ENCODE peak calls at places on chromosomes 3 and 15, in seven cellular contexts. One of them, this sample, is unnamed.

GRCh38 chr3:48018841-48019240 is 2.6 kb upstream of the MAP4 start:
- DNase-seq in uterus: no peak
- DNase-seq in CD4-positive, CD25-positive, alpha-beta regulatory T cell: no peak
- DNase-seq in PC-3: peak
- DNase-seq in OCI-LY7: no peak
- DNase-seq in Karpas-422: no peak
- DNase-seq in CD8-positive, alpha-beta memory T cell: no peak
- DNase-seq in this sample: peak

GRCh38 chr3:155179966-155180757 is 100.0 kb downstream of the MME start:
- DNase-seq in OCI-LY7: no peak
- DNase-seq in uterus: no peak
- DNase-seq in PC-3: no peak
- DNase-seq in CD8-positive, alpha-beta memory T cell: no peak
- DNase-seq in Karpas-422: no peak
- DNase-seq in CD4-positive, CD25-positive, alpha-beta regulatory T cell: no peak
- DNase-seq in this sample: no peak

GRCh38 chr15:40358492-40359353 is 704 bp downstream of the DISP2 start:
- DNase-seq in CD8-positive, alpha-beta memory T cell: peak
- DNase-seq in uterus: no peak
- DNase-seq in CD4-positive, CD25-positive, alpha-beta regulatory T cell: no peak
- DNase-seq in PC-3: peak
- DNase-seq in OCI-LY7: peak
- DNase-seq in Karpas-422: peak
- DNase-seq in this sample: no peak

GRCh38 chr15:92666780-92667179 is 11.2 kb upstream of the FAM174B start:
- DNase-seq in CD4-positive, CD25-positive, alpha-beta regulatory T cell: no peak
- DNase-seq in Karpas-422: no peak
- DNase-seq in CD8-positive, alpha-beta memory T cell: no peak
- DNase-seq in uterus: no peak
- DNase-seq in PC-3: no peak
- DNase-seq in OCI-LY7: no peak
- DNase-seq in this sample: no peak

GRCh38 chr15:45646220-45646619 is 11.4 kb downstream of the SQOR start:
- DNase-seq in Karpas-422: no peak
- DNase-seq in PC-3: peak
- DNase-seq in uterus: no peak
- DNase-seq in CD8-positive, alpha-beta memory T cell: no peak
- DNase-seq in CD4-positive, CD25-positive, alpha-beta regulatory T cell: no peak
- DNase-seq in OCI-LY7: no peak
- DNase-seq in this sample: no peak

GRCh38 chr3:189688296-189688695 is 57.1 kb downstream of the TP63 start:
- DNase-seq in uterus: no peak
- DNase-seq in PC-3: no peak
- DNase-seq in Karpas-422: no peak
- DNase-seq in CD8-positive, alpha-beta memory T cell: no peak
- DNase-seq in OCI-LY7: no peak
- DNase-seq in CD4-positive, CD25-positive, alpha-beta regulatory T cell: no peak
- DNase-seq in this sample: no peak

GRCh38 chr15:69568621-69569020 is 116.0 kb downstream of the RPLP1 start:
- DNase-seq in CD8-positive, alpha-beta memory T cell: no peak
- DNase-seq in CD4-positive, CD25-positive, alpha-beta regulatory T cell: no peak
- DNase-seq in PC-3: no peak
- DNase-seq in OCI-LY7: no peak
- DNase-seq in uterus: no peak
- DNase-seq in Karpas-422: no peak
- DNase-seq in this sample: no peak

GRCh38 chr3:188037116-188037718 is 116.7 kb upstream of the LPP start:
- DNase-seq in uterus: no peak
- DNase-seq in PC-3: peak
- DNase-seq in Karpas-422: no peak
- DNase-seq in CD8-positive, alpha-beta memory T cell: no peak
- DNase-seq in CD4-positive, CD25-positive, alpha-beta regulatory T cell: no peak
- DNase-seq in OCI-LY7: no peak
- DNase-seq in this sample: no peak

GRCh38 chr3:22089284-22089683 is 338.3 kb upstream of the ZNF385D start:
- DNase-seq in CD8-positive, alpha-beta memory T cell: no peak
- DNase-seq in uterus: no peak
- DNase-seq in PC-3: peak
- DNase-seq in CD4-positive, CD25-positive, alpha-beta regulatory T cell: no peak
- DNase-seq in Karpas-422: peak
- DNase-seq in OCI-LY7: peak
- DNase-seq in this sample: peak

GRCh38 chr3:11764931-11765363 is 81.7 kb downstream of the TAMM41 start:
- DNase-seq in Karpas-422: no peak
- DNase-seq in OCI-LY7: no peak
- DNase-seq in uterus: no peak
- DNase-seq in CD4-positive, CD25-positive, alpha-beta regulatory T cell: no peak
- DNase-seq in CD8-positive, alpha-beta memory T cell: no peak
- DNase-seq in PC-3: peak
- DNase-seq in this sample: peak

GRCh38 chr15:47377465-47377864 is 339.8 kb upstream of the SEMA6D start:
- DNase-seq in CD8-positive, alpha-beta memory T cell: no peak
- DNase-seq in OCI-LY7: no peak
- DNase-seq in PC-3: no peak
- DNase-seq in uterus: no peak
- DNase-seq in CD4-positive, CD25-positive, alpha-beta regulatory T cell: no peak
- DNase-seq in Karpas-422: no peak
- DNase-seq in this sample: no peak

GRCh38 chr3:58422756-58423324 is 10.8 kb downstream of the PDHB start:
- DNase-seq in CD8-positive, alpha-beta memory T cell: no peak
- DNase-seq in OCI-LY7: no peak
- DNase-seq in Karpas-422: no peak
- DNase-seq in PC-3: peak
- DNase-seq in CD4-positive, CD25-positive, alpha-beta regulatory T cell: no peak
- DNase-seq in uterus: no peak
- DNase-seq in this sample: no peak

GRCh38 chr3:43736558-43736995 is 45.8 kb downstream of the ABHD5 start:
- DNase-seq in CD8-positive, alpha-beta memory T cell: no peak
- DNase-seq in uterus: no peak
- DNase-seq in Karpas-422: no peak
- DNase-seq in OCI-LY7: no peak
- DNase-seq in CD4-positive, CD25-positive, alpha-beta regulatory T cell: no peak
- DNase-seq in PC-3: peak
- DNase-seq in this sample: no peak

GRCh38 chr3:158352551-158352950 is 218.4 kb upstream of the MLF1 start:
- DNase-seq in OCI-LY7: peak
- DNase-seq in PC-3: no peak
- DNase-seq in CD8-positive, alpha-beta memory T cell: no peak
- DNase-seq in Karpas-422: no peak
- DNase-seq in uterus: no peak
- DNase-seq in CD4-positive, CD25-positive, alpha-beta regulatory T cell: no peak
- DNase-seq in this sample: no peak

GRCh38 chr15:85527907-85528306 is 147.5 kb downstream of the AKAP13 start:
- DNase-seq in Karpas-422: no peak
- DNase-seq in PC-3: no peak
- DNase-seq in uterus: no peak
- DNase-seq in CD4-positive, CD25-positive, alpha-beta regulatory T cell: no peak
- DNase-seq in CD8-positive, alpha-beta memory T cell: no peak
- DNase-seq in OCI-LY7: no peak
- DNase-seq in this sample: no peak

GRCh38 chr3:14374444-14374883 is 27.9 kb upstream of the SLC6A6 start:
- DNase-seq in uterus: no peak
- DNase-seq in PC-3: no peak
- DNase-seq in CD8-positive, alpha-beta memory T cell: no peak
- DNase-seq in Karpas-422: no peak
- DNase-seq in CD4-positive, CD25-positive, alpha-beta regulatory T cell: no peak
- DNase-seq in OCI-LY7: no peak
- DNase-seq in this sample: no peak
- H3K27ac ChIP-seq in uterus: no peak
- H3K27ac ChIP-seq in PC-3: no peak
- H3K27ac ChIP-seq in CD8-positive, alpha-beta memory T cell: no peak
- H3K27ac ChIP-seq in Karpas-422: no peak
- H3K27ac ChIP-seq in CD4-positive, CD25-positive, alpha-beta regulatory T cell: no peak
- H3K27ac ChIP-seq in OCI-LY7: no peak
- H3K27ac ChIP-seq in this sample: no peak

DNA sequence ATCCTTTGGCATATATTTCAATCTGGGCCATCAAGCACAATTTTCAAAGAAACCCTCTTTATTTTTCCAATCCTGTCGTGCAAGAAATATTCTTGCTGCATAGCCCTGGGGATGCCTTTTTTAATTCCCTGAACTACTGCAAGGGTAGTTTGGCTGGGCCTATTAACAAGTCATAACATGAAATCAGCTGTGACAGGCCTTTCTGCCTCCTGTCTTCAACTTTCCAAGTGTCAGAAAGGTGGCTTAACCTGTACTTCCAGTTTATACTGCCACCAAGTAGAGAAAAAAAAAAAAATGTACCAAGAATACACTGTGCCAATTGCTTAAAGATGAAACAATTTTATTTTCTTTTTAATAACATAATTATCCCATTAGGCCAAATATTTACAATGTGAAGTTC is 32.4 kb upstream of the SPPL2A start:
- DNase-seq in Karpas-422: no peak
- DNase-seq in CD8-positive, alpha-beta memory T cell: no peak
- DNase-seq in OCI-LY7: no peak
- DNase-seq in CD4-positive, CD25-positive, alpha-beta regulatory T cell: no peak
- DNase-seq in uterus: no peak
- DNase-seq in PC-3: peak
- DNase-seq in this sample: peak
- H3K27ac ChIP-seq in Karpas-422: no peak
- H3K27ac ChIP-seq in CD8-positive, alpha-beta memory T cell: no peak
- H3K27ac ChIP-seq in OCI-LY7: no peak
- H3K27ac ChIP-seq in CD4-positive, CD25-positive, alpha-beta regulatory T cell: no peak
- H3K27ac ChIP-seq in uterus: no peak
- H3K27ac ChIP-seq in PC-3: no peak
- H3K27ac ChIP-seq in this sample: peak

GRCh38 chr3:51393096-51393495 is 2.0 kb downstream of the RBM15B start:
- DNase-seq in PC-3: no peak
- DNase-seq in Karpas-422: no peak
- DNase-seq in uterus: no peak
- DNase-seq in CD4-positive, CD25-positive, alpha-beta regulatory T cell: no peak
- DNase-seq in OCI-LY7: no peak
- DNase-seq in CD8-positive, alpha-beta memory T cell: no peak
- DNase-seq in this sample: no peak
- H3K27ac ChIP-seq in PC-3: no peak
- H3K27ac ChIP-seq in Karpas-422: no peak
- H3K27ac ChIP-seq in uterus: no peak
- H3K27ac ChIP-seq in CD4-positive, CD25-positive, alpha-beta regulatory T cell: peak
- H3K27ac ChIP-seq in OCI-LY7: no peak
- H3K27ac ChIP-seq in CD8-positive, alpha-beta memory T cell: no peak
- H3K27ac ChIP-seq in this sample: no peak

DNA sequence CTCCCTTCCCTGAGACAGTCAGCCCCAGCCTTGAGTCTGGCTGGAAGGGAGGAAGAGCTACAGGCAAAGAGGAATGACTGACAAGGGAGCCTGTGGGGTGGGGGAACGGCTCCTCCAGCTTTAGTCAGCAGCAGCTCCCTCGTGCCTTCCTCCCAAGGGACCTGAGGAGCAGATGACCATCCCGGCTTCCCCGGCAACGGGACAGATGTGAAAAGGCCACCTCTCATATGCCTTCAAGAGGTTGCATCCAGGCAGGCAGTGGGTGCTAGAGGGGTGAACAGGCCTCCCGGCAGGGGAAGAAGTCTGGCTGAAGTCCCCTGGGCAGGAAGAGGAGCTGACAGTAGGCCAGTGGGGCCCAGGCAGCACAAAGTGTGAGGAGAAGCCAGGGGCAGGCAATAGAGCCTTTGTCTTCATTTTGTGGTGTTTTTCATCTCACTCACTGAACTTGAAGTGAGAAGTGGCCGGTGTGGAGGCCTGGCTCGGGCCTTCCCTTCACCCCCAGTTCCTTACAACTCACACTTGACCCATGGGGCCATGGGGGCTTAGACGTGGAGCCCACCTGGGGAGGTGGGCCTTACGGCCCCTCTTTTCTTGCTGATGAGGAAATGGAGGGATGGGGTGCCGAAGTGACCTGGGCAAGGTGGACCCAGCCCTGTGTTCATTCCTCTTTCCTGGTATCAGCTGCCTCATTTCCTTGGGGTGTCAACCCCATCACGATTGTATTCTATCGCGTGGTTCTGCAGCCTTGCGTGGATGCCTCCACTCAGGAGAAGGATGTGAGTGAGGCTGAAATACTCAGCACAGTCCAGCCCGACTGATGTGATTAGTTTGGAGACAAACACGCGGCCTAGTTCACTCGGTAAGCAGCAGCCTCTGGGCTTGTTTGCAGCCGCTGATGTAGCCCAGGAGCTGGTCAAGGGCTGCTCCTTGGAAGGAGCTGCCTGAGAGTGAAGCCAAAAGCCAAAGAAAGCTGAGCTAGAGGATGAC is 115.6 kb upstream of the ALDH1A3 start:
- DNase-seq in PC-3: no peak
- DNase-seq in uterus: no peak
- DNase-seq in Karpas-422: no peak
- DNase-seq in CD8-positive, alpha-beta memory T cell: no peak
- DNase-seq in CD4-positive, CD25-positive, alpha-beta regulatory T cell: no peak
- DNase-seq in OCI-LY7: no peak
- DNase-seq in this sample: no peak
- H3K27ac ChIP-seq in PC-3: no peak
- H3K27ac ChIP-seq in uterus: peak
- H3K27ac ChIP-seq in Karpas-422: no peak
- H3K27ac ChIP-seq in CD8-positive, alpha-beta memory T cell: no peak
- H3K27ac ChIP-seq in CD4-positive, CD25-positive, alpha-beta regulatory T cell: no peak
- H3K27ac ChIP-seq in OCI-LY7: no peak
- H3K27ac ChIP-seq in this sample: no peak

GRCh38 chr3:151630938-151631417 is 102.7 kb upstream of the AADACL2 start:
- DNase-seq in CD4-positive, CD25-positive, alpha-beta regulatory T cell: no peak
- DNase-seq in CD8-positive, alpha-beta memory T cell: no peak
- DNase-seq in Karpas-422: no peak
- DNase-seq in PC-3: peak
- DNase-seq in uterus: peak
- DNase-seq in OCI-LY7: no peak
- DNase-seq in this sample: peak

GRCh38 chr3:151630035-151630434 is 103.7 kb upstream of the AADACL2 start:
- DNase-seq in CD8-positive, alpha-beta memory T cell: no peak
- DNase-seq in uterus: no peak
- DNase-seq in OCI-LY7: no peak
- DNase-seq in CD4-positive, CD25-positive, alpha-beta regulatory T cell: no peak
- DNase-seq in Karpas-422: no peak
- DNase-seq in PC-3: peak
- DNase-seq in this sample: no peak

DNA sequence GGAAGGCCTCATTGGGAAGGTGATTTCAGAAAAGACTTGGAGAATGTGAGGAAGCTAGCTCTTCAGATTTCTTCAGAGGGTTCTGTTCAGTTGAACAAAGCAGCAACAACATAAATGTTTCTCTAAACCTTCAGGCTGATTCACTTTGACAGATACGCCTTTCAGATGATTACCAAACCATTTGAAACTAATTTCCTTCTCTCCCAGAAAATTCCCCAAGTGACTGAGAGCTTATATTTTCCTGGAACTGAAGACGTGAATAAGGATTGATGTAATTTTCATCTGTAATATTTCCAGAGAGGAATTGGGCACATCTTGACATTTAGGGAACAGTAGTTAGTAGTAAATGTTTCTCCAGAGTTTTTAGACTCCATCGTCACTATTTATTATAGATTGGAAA is 108.7 kb upstream of the AADACL2 start:
- DNase-seq in CD4-positive, CD25-positive, alpha-beta regulatory T cell: no peak
- DNase-seq in Karpas-422: no peak
- DNase-seq in CD8-positive, alpha-beta memory T cell: no peak
- DNase-seq in OCI-LY7: no peak
- DNase-seq in uterus: no peak
- DNase-seq in PC-3: no peak
- DNase-seq in this sample: no peak
- H3K27ac ChIP-seq in CD4-positive, CD25-positive, alpha-beta regulatory T cell: no peak
- H3K27ac ChIP-seq in Karpas-422: no peak
- H3K27ac ChIP-seq in CD8-positive, alpha-beta memory T cell: no peak
- H3K27ac ChIP-seq in OCI-LY7: no peak
- H3K27ac ChIP-seq in uterus: no peak
- H3K27ac ChIP-seq in PC-3: no peak
- H3K27ac ChIP-seq in this sample: no peak

GRCh38 chr3:101854608-101855304 is 5.4 kb downstream of the NFKBIZ start:
- DNase-seq in Karpas-422: no peak
- DNase-seq in PC-3: no peak
- DNase-seq in uterus: no peak
- DNase-seq in OCI-LY7: no peak
- DNase-seq in CD8-positive, alpha-beta memory T cell: no peak
- DNase-seq in CD4-positive, CD25-positive, alpha-beta regulatory T cell: no peak
- DNase-seq in this sample: no peak
- H3K27ac ChIP-seq in Karpas-422: no peak
- H3K27ac ChIP-seq in PC-3: no peak
- H3K27ac ChIP-seq in uterus: no peak
- H3K27ac ChIP-seq in OCI-LY7: no peak
- H3K27ac ChIP-seq in CD8-positive, alpha-beta memory T cell: no peak
- H3K27ac ChIP-seq in CD4-positive, CD25-positive, alpha-beta regulatory T cell: no peak
- H3K27ac ChIP-seq in this sample: peak

This sample was measured in epithelial cell of prostate.